ENCODE peak calls at places on chromosomes 3 and 15, in four cellular contexts. W is stimulated activated CD4-positive, alpha-beta T cell treated with anti-CD3 and anti-CD28 coated beads, TNF-alpha, amount 100 ng/mL, for 4 hours; B is DMS153; F is neural crest cell. P is an unnamed sample.

GRCh38 chr15:72389231-72389630 is 8.9 kb upstream of the TMEM202 start:
- DNase-seq in W (no peak), B (no peak), F (no peak), P (no peak)

GRCh38 chr3:77726509-77726908 is 686.6 kb downstream of the ROBO2 start:
- DNase-seq in W (no peak), B (no peak), F (no peak), P (no peak)

GRCh38 chr15:90529369-90530249 is at the start of gene CRTC3:
- DNase-seq in W (peak; percentile 55), B (no peak), F (peak; percentile 44), P (peak; percentile 63)

GRCh38 chr3:42853739-42854302 is 21.9 kb downstream of the CYP8B1 start:
- DNase-seq in W (no peak), B (peak; percentile 69), F (no peak), P (no peak)

GRCh38 chr3:31918179-31919165 is 62.6 kb downstream of the OSBPL10 start:
- DNase-seq in W (no peak), B (no peak), F (no peak), P (no peak)

GRCh38 chr3:127039719-127040118 is 56.8 kb downstream of the PLXNA1 start:
- DNase-seq in W (no peak), B (no peak), F (no peak), P (no peak)

GRCh38 chr15:90585863-90586262 is 56.1 kb downstream of the CRTC3 start:
- DNase-seq in W (no peak), B (no peak), F (no peak), P (no peak)

GRCh38 chr15:40873625-40874561 is at the start of gene RHOV:
- DNase-seq in W (peak; percentile 37), B (peak; percentile 11), F (peak; percentile 57), P (peak; percentile 70)

GRCh38 chr3:46693038-46693896 is at the start of gene ALS2CL:
- DNase-seq in W (peak; percentile 59), B (no peak), F (peak; percentile 31), P (peak; percentile 55)

GRCh38 chr3:39125837-39126500 is 18.5 kb downstream of the TTC21A start:
- DNase-seq in W (no peak), B (no peak), F (no peak), P (no peak)

GRCh38 chr3:49805884-49806701 is 3.0 kb downstream of the INKA1 start:
- DNase-seq in W (no peak), B (no peak), F (peak; percentile 46), P (no peak)

GRCh38 chr15:22948056-22948455 is 32.1 kb downstream of the CYFIP1 start:
- DNase-seq in W (no peak), B (no peak), F (no peak), P (no peak)

GRCh38 chr3:73542127-73542526 is 82.6 kb downstream of the PDZRN3 start:
- DNase-seq in W (no peak), B (peak; percentile 86), F (no peak), P (no peak)

GRCh38 chr15:89774492-89774891 is 1.6 kb upstream of the MESP2 start:
- DNase-seq in W (no peak), B (no peak), F (no peak), P (no peak)

GRCh38 chr15:48566669-48567068 is 78.8 kb downstream of the FBN1 start:
- DNase-seq in W (no peak), B (no peak), F (no peak), P (no peak)

GRCh38 chr3:35335703-35336102 is 303.6 kb upstream of the ARPP21 start:
- DNase-seq in W (no peak), B (no peak), F (no peak), P (no peak)

GRCh38 chr3:171317133-171317532 is 143.1 kb downstream of the TNIK start:
- DNase-seq in W (no peak), B (peak; percentile 38), F (no peak), P (no peak)

GRCh38 chr15:68034071-68034470 is 20.0 kb upstream of the PIAS1 start:
- DNase-seq in W (no peak), B (no peak), F (no peak), P (no peak)

GRCh38 chr3:127147291-127147905 is 45.5 kb upstream of the PRR23E start:
- DNase-seq in W (no peak), B (no peak), F (no peak), P (no peak)

GRCh38 chr3:100401674-100402036 is 316 bp downstream of the LNP1 start:
- DNase-seq in W (no peak), B (no peak), F (no peak), P (peak; percentile 36)

GRCh38 chr3:30098656-30099454 is 507.5 kb upstream of the TGFBR2 start:
- DNase-seq in W (no peak), B (no peak), F (no peak), P (no peak)

GRCh38 chr15:90192961-90193786 is 8.0 kb upstream of the SEMA4B start:
- DNase-seq in W (no peak), B (no peak), F (no peak), P (no peak)

GRCh38 chr15:38877471-38877870 is 312.9 kb upstream of the RASGRP1 start:
- DNase-seq in W (no peak), B (no peak), F (no peak), P (no peak)

GRCh38 chr3:130395916-130396315 is 50.4 kb downstream of the COL6A5 start:
- DNase-seq in W (no peak), B (peak; percentile 4), F (no peak), P (no peak)

GRCh38 chr3:170488802-170489201 is 70.1 kb downstream of the CLDN11 start:
- DNase-seq in W (no peak), B (no peak), F (no peak), P (no peak)

GRCh38 chr3:8996681-8997121 is 33.4 kb upstream of the RAD18 start:
- DNase-seq in W (no peak), B (no peak), F (no peak), P (peak; percentile 50)

GRCh38 chr3:25589104-25589782 is 75.5 kb downstream of the TOP2B start:
- DNase-seq in W (no peak), B (no peak), F (no peak), P (no peak)

GRCh38 chr15:60656491-60657284 is 177.7 kb upstream of the ICE2 start:
- DNase-seq in W (no peak), B (no peak), F (no peak), P (no peak)

GRCh38 chr3:108477511-108478147 is 32.8 kb downstream of the MYH15 start:
- DNase-seq in W (peak; percentile 9), B (peak; percentile 59), F (peak; percentile 66), P (peak; percentile 68)

GRCh38 chr3:48715179-48715800 is 1.7 kb downstream of the IP6K2 start:
- DNase-seq in W (no peak), B (no peak), F (no peak), P (no peak)

GRCh38 chr15:69909719-69910444 is 187.8 kb downstream of the TLE3 start:
- DNase-seq in W (no peak), B (no peak), F (no peak), P (no peak)